ENCODE peak calls at places on chromosomes 12 and 14, in nine cellular contexts. Z is lower lobe of right lung, D is astrocyte, P is RWPE2, U is testis, K is GM13976, I is cardiac fibroblast, Q is prostate gland, H is epithelial cell of esophagus. M is an unnamed sample.

GRCh38 chr12:3225796-3226180 is 148.6 kb downstream of the TSPAN9 start:
- DNase-seq in K (no peak), H (no peak), Q (no peak), D (peak), I (peak), P (no peak), U (no peak), Z (no peak), M (no peak)

GRCh38 chr12:57887631-57888406 is 41.3 kb upstream of the CTDSP2 start:
- DNase-seq in I (peak), Q (peak), K (no peak), D (peak), Z (no peak), U (no peak), P (no peak), H (peak), M (no peak)

GRCh38 chr12:53427905-53428594 is 4.4 kb downstream of the AMHR2 start:
- DNase-seq in K (no peak), I (peak), U (no peak), Q (no peak), Z (no peak), P (peak), D (peak), H (peak), M (no peak)

GRCh38 chr14:90560529-90560928 is 163.7 kb downstream of the CALM1 start:
- DNase-seq in D (no peak), U (no peak), Z (no peak), K (no peak), H (no peak), Q (no peak), I (no peak), P (no peak), M (no peak)

GRCh38 chr14:77409131-77409533 is 14.2 kb downstream of the NOXRED1 start:
- DNase-seq in Z (no peak), K (no peak), Q (no peak), D (no peak), I (peak), P (no peak), H (peak), U (no peak), M (no peak)

GRCh38 chr12:49543221-49543913 is 4.5 kb downstream of the KCNH3 start:
- DNase-seq in Q (no peak), K (no peak), D (no peak), H (no peak), U (no peak), I (no peak), Z (peak), P (no peak), M (no peak)

GRCh38 chr14:34692348-34692747 is 22.0 kb downstream of the CFL2 start:
- DNase-seq in Z (no peak), I (no peak), H (no peak), Q (no peak), D (no peak), P (no peak), K (no peak), U (no peak), M (no peak)

GRCh38 chr12:124980098-124980892 is 8.6 kb downstream of the DHX37 start:
- DNase-seq in K (no peak), P (no peak), Q (no peak), D (no peak), Z (no peak), U (no peak), H (no peak), I (no peak), M (no peak)

GRCh38 chr12:128381537-128381936 is 114.6 kb downstream of the TMEM132C start:
- DNase-seq in K (no peak), P (no peak), U (no peak), I (no peak), Q (no peak), D (no peak), Z (no peak), H (no peak), M (no peak)

GRCh38 chr14:92613008-92613658 is 99.6 kb downstream of the RIN3 start:
- DNase-seq in I (no peak), Q (no peak), H (peak), P (no peak), K (peak), D (peak), Z (peak), U (peak), M (peak)

GRCh38 chr12:62530596-62530995 is 64.0 kb downstream of the MON2 start:
- DNase-seq in H (no peak), D (peak), U (no peak), Q (no peak), P (no peak), I (peak), Z (no peak), K (no peak), M (no peak)

GRCh38 chr14:104461676-104462443 is 117.7 kb upstream of the C14orf180 start:
- DNase-seq in I (no peak), D (no peak), P (no peak), K (no peak), H (no peak), Q (no peak), Z (peak), U (peak), M (no peak)

GRCh38 chr14:106372870-106373657 is 846.7 kb downstream of the TMEM121 start:
- DNase-seq in P (peak), H (peak), U (peak), K (peak), D (no peak), I (peak), Q (peak), Z (peak), M (peak)

GRCh38 chr12:18716236-18716635 is 21.6 kb downstream of the PLCZ1 start:
- DNase-seq in P (no peak), U (no peak), D (no peak), K (no peak), H (no peak), Q (no peak), I (no peak), Z (no peak), M (no peak)

DNA sequence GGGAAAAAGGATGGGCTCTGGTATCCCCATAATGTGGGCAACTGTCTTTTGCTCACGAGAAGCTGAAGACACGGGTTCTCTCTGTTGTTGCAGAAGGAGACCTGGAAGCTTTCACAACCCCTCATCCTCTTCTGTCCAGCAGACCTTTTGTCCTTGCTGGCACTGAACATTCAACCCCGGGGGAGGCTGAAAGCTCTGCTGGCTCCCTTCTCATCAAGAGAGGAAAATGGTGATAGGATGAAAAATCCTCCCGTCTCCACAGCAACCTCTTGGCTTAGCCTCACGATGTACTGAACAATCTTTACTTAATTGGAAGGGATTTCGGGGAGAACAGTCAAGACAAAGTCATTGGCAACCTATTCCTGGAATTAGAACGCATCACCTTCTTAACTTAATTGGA is 39.0 kb downstream of the ELK3 start:
- DNase-seq in K (no peak), D (no peak), U (peak), H (no peak), P (peak), Z (no peak), Q (no peak), I (no peak), M (no peak)
- TF ChIP-seq CTCF in K (no peak), D (no peak), U (no peak), H (no peak), P (no peak), Z (no peak), Q (no peak), I (no peak), M (no peak)

GRCh38 chr12:5648692-5649338 is 216.9 kb downstream of the NTF3 start:
- DNase-seq in K (no peak), H (no peak), Q (no peak), U (no peak), D (no peak), Z (no peak), P (no peak), I (no peak), M (no peak)
- TF ChIP-seq CTCF in K (no peak), H (peak), Q (peak), U (no peak), D (peak), Z (peak), P (peak), I (no peak), M (peak)

GRCh38 chr12:7319934-7320333 is 16.1 kb downstream of the ACSM4 start:
- DNase-seq in K (no peak), U (no peak), Z (no peak), Q (no peak), H (no peak), P (no peak), I (peak), D (no peak), M (no peak)
- TF ChIP-seq CTCF in K (no peak), U (no peak), Z (no peak), Q (no peak), H (no peak), P (no peak), I (no peak), D (no peak), M (no peak)

GRCh38 chr14:41285193-41285748 is 321.4 kb upstream of the LRFN5 start:
- DNase-seq in K (no peak), U (peak), I (peak), D (peak), H (peak), Z (no peak), Q (peak), P (no peak), M (no peak)

DNA sequence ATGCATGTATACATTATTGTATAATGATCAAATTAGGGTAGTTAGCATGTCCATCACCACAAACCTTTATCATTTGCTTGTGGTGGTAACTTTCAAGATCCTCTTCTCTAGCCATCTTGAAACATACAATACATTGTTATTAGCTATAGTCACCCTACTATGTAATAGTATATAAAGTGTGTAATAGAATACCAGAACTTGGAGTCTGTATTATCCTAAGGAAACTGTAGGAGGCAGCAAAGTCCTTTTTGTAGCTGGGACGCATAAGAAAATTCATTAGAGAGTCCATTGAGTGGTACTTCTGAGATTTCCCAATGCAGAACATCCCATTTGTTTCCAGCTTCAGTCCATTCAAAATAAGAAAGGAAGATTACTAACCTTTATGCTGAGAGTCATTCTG is 325.9 kb upstream of the LRFN5 start:
- DNase-seq in Q (no peak), D (no peak), U (no peak), I (peak), H (peak), Z (no peak), P (no peak), K (no peak), M (no peak)
- TF ChIP-seq CTCF in Q (no peak), D (no peak), U (no peak), I (peak), H (no peak), Z (peak), P (peak), K (no peak), M (no peak)

M was measured in GM10248.